ENCODE peak calls at places on chromosomes 2 and 18, in seven cellular contexts. C is HepG2, F is upper lobe of right lung, M is K562, Z is fibroblast of lung, S is HCT116, T is heart left ventricle. B is an unnamed sample. For H3K4me1, the result is how much of the 10 kb centered on the place peaks cover.

GRCh38 chr2:145593991-145594702 is 1074.2 kb upstream of the ZEB2 start:
- DNase-seq in T (peak), Z (peak), F (no peak), M (peak), C (no peak), S (no peak), B (no peak)

GRCh38 chr2:215378045-215378444 is 57.8 kb downstream of the FN1 start:
- DNase-seq in M (no peak), Z (no peak), C (no peak), T (no peak), S (no peak), F (no peak), B (no peak)

GRCh38 chr2:217743980-217744761 is 258.6 kb downstream of the TNS1 start:
- DNase-seq in M (no peak), Z (peak), S (no peak), T (peak), F (no peak), C (no peak), B (no peak)

GRCh38 chr2:164314148-164314547 is 307.1 kb downstream of the GRB14 start:
- DNase-seq in T (no peak), M (no peak), C (no peak), S (no peak), Z (peak), F (no peak), B (no peak)

GRCh38 chr2:233447506-233448219 is 93.4 kb downstream of the DGKD start:
- DNase-seq in F (peak), Z (no peak), C (no peak), M (no peak), S (no peak), T (no peak), B (peak)

GRCh38 chr2:58923869-58924268 is 682.7 kb upstream of the FANCL start:
- DNase-seq in Z (peak), C (no peak), T (no peak), S (no peak), M (no peak), F (no peak), B (no peak)

GRCh38 chr18:32542221-32542798 is 71.6 kb upstream of the GAREM1 start:
- DNase-seq in S (no peak), Z (peak), M (no peak), F (no peak), C (no peak), T (no peak), B (no peak)

GRCh38 chr18:5237083-5237722 is 40.1 kb upstream of the AKAIN1 start:
- DNase-seq in C (peak), F (no peak), S (no peak), T (no peak), Z (peak), M (peak), B (no peak)

GRCh38 chr2:225137971-225138370 is 95.7 kb upstream of the DOCK10 start:
- DNase-seq in C (no peak), S (no peak), M (no peak), F (no peak), Z (peak), T (no peak), B (no peak)

GRCh38 chr2:98909381-98910211 is 26.4 kb downstream of the CRACDL start:
- DNase-seq in T (peak), M (no peak), F (peak), C (peak), Z (peak), S (no peak), B (peak)

GRCh38 chr2:178553047-178553446 is 72.8 kb downstream of the PLEKHA3 start:
- DNase-seq in Z (peak), M (no peak), S (no peak), C (no peak), T (no peak), F (no peak), B (no peak)

GRCh38 chr2:236557894-236558532 is 11.6 kb upstream of the ACKR3 start:
- DNase-seq in F (no peak), Z (no peak), C (no peak), M (no peak), S (no peak), T (no peak), B (no peak)

GRCh38 chr18:36389027-36389426 is 91.5 kb downstream of the FHOD3 start:
- DNase-seq in S (no peak), F (no peak), C (no peak), M (no peak), T (no peak), Z (no peak), B (no peak)

GRCh38 chr18:68874361-68874760 is 76.5 kb downstream of the CCDC102B start:
- DNase-seq in F (no peak), Z (peak), T (no peak), M (no peak), C (no peak), S (no peak), B (no peak)

GRCh38 chr2:148299616-148300015 is 278.7 kb downstream of the MBD5 start:
- DNase-seq in T (no peak), M (no peak), F (no peak), Z (no peak), S (no peak), C (no peak), B (no peak)

GRCh38 chr2:234146087-234146826 is 95.8 kb downstream of the SPP2 start:
- DNase-seq in T (no peak), C (no peak), Z (peak), F (no peak), S (no peak), M (no peak), B (no peak)

GRCh38 chr18:4510709-4511108 is 55.6 kb upstream of the DLGAP1 start:
- DNase-seq in M (no peak), F (no peak), C (no peak), S (no peak), Z (peak), T (no peak), B (no peak)

GRCh38 chr18:35470440-35470839 is 27.3 kb downstream of the INO80C start:
- DNase-seq in F (no peak), C (no peak), M (no peak), S (no peak), T (no peak), Z (peak), B (no peak)

GRCh38 chr2:202169826-202170424 is 68.5 kb downstream of the SUMO1 start:
- DNase-seq in C (no peak), T (no peak), S (no peak), F (no peak), Z (no peak), M (no peak), B (no peak)
- H3K4me3 ChIP-seq in C (no peak), T (no peak), S (no peak), F (no peak), Z (no peak), M (no peak), B (no peak)

DNA sequence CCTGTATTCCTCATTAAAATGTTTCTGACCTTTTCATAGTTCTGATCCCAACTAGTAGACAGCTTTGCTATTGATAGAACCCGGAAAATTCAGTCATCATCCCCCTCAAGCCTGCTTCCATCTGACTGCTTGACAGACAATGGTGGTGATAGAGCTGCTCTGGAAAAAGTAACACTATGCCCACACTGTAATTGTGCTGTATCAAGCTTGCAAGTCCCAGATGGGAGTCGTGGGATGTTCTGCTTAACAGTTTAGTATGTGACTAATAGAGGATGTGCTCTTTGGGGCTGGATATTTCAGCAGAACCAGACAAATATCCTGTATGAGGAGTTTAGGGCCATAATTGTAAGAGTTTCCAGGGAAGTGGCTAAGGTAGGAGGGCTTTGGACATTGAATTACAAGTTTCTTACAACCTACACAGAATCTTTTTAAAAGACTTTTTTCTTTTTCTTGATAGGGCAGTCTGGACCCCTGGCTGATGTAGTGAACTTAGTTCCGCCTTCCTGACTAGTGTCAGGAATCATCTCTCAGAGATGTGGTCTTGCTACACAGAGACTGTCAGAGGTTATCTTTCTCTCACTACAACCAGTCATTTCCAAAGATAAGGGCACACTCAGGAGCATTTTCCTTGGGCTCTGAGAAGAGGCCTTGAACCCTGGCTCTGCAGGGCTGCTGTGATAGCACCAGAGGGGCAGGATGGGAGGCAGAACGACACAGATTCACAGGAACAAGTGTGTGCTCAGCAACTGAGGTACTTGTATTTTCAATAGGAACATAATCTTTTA is 158.0 kb upstream of the RBMS1 start:
- DNase-seq in S (no peak), T (no peak), Z (peak), C (no peak), F (no peak), M (no peak), B (no peak)
- H3K4me1 ChIP-seq in S (under half), T (under half), Z (under half), C (under half), F (under half), M (under half), B (under half)

DNA sequence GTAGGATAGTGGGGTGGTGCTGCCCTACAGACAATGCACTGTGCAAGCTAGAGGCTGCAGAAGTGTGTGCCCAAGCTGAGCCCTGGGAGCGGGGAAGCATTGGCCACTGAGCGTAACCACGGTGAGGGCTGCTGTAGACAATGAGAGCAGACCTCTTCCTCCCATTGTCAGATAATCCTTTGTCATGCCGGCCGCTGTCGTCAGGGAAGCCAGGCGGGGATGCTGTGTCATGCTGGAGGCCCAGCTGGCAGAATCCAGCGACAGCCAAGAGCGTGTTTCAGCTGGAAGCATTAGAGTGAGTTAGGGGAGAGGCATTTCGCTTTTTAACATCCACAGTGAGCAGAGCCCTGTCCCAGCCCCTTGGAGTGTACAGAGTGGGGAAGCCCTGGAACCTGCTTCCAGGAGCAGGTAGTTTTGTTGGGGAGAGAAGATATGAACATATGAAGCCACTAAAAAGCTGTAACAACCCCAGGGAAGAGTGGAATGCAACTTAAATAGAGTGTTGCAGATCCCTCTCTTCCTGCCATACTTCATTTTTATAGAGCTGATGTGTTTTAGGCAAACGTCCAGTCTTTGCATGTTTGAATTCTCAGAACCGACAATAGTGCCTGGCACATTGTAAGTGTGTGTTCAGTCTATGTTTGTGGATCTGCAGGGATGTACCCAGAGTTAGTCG is 7.0 kb downstream of the CTIF start:
- DNase-seq in C (no peak), F (peak), Z (peak), M (peak), T (peak), S (no peak), B (peak)
- H3K4me3 ChIP-seq in C (no peak), F (no peak), Z (peak), M (no peak), T (no peak), S (no peak), B (no peak)

GRCh38 chr2:12617366-12617765 is 99.4 kb upstream of the TRIB2 start:
- DNase-seq in T (no peak), F (no peak), C (no peak), M (no peak), Z (no peak), S (no peak), B (no peak)

GRCh38 chr2:12618576-12618975 is 98.2 kb upstream of the TRIB2 start:
- DNase-seq in F (no peak), S (no peak), T (no peak), M (no peak), Z (peak), C (no peak), B (no peak)

GRCh38 chr2:12619975-12620374 is 96.8 kb upstream of the TRIB2 start:
- DNase-seq in C (no peak), T (no peak), Z (peak), M (no peak), F (no peak), S (no peak), B (no peak)

GRCh38 chr2:12617853-12618252 is 98.9 kb upstream of the TRIB2 start:
- DNase-seq in T (no peak), Z (no peak), C (no peak), M (no peak), S (no peak), F (no peak), B (no peak)

DNA sequence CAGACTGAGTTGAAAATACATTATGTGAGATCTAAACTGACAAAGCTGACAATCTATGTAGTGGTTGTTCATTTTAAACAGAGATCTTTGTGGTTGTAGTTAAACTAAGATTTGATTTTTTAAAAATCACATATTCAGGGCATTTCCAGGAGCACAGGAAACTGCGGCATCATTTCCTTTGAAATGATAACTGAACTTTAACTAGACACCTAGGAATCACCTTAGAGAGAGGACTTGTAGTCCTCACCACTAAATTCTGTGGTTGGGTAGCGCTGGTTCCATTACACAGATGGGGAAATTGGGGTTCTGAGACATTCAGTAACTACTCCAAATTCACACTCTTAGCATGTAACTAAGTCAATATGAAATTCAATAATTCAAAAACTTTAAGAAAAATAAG is 96.0 kb upstream of the TRIB2 start:
- DNase-seq in Z (no peak), C (no peak), M (no peak), T (no peak), F (no peak), S (no peak), B (no peak)
- H3K4me1 ChIP-seq in Z (under half), C (under half), M (under half), T (under half), F (under half), S (under half), B (under half)

GRCh38 chr2:100317634-100318033 is 4.7 kb downstream of the LONRF2 start:
- DNase-seq in C (no peak), Z (peak), T (no peak), F (no peak), M (no peak), S (no peak), B (no peak)

GRCh38 chr2:100320547-100321180 is 1.6 kb downstream of the LONRF2 start:
- DNase-seq in T (no peak), M (no peak), Z (no peak), F (no peak), S (no peak), C (no peak), B (no peak)

GRCh38 chr2:100321881-100322820 is at the start of gene LONRF2:
- DNase-seq in Z (no peak), M (peak), S (no peak), F (peak), T (peak), C (no peak), B (peak)

DNA sequence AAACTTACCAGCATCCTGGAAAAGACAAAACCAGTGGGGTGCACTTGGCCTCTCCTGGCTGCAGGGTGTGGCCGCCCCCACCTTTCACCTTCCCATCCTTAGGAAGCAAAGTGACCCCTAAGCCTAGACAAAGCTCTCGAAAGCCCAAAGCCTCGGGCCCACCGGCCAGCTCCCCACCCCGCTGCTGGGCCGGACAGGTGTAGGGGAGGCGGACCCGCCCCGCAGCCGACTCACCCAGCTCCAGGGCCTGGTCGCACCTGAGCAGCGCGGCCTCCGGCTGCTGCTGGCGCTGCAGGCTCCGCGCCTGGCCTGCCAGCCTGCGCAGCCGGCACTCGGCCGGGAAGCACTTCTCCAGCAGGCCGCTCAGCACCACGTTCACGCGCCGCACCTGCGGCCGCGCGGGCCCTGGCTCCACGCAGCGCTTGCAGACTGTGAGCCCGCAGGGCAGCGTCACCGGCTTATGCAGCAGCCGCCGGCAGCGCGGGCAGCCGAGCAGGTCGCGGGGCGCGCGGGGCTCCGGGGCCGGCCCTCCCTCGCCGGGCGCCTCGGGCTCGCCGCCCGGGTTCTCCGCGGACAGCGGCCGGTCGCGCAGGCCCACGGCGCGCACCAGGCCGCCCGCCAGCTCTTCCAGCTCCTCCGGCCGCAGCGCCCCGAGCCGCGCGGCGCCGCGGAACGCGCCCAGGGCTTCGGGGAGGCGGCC is 970 bp downstream of the LONRF2 start:
- DNase-seq in F (peak), S (no peak), M (peak), Z (peak), T (peak), C (no peak), B (peak)
- H3K4me3 ChIP-seq in F (peak), S (no peak), M (peak), Z (peak), T (peak), C (no peak), B (peak)

DNA sequence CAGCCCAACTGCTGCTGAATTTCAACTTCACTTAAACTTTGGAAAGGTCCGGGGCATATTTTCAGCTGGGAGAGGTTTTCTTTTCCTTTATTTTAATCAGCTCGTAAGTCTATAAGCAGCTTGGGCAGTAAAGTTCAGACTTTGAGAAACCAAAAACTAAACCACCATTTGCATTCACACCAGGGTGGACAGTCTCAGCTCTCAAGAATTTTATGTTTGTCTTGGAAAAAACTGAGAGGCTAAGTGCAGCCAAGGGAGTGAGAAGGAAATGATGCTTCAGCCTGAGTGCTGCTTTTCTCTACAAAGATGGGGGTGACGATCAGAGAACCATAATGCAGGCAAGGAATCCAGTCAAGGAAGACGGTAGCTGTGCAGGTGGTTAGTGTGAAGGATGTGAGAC is 30.2 kb downstream of the MCFD2 start:
- DNase-seq in Z (peak), M (no peak), S (no peak), T (no peak), F (no peak), C (no peak), B (no peak)
- H3K4me1 ChIP-seq in Z (under half), M (under half), S (under half), T (under half), F (under half), C (under half), B (under half)

GRCh38 chr2:46568212-46569009 is 89.0 kb downstream of the TMEM247 start:
- DNase-seq in T (no peak), M (no peak), C (no peak), S (no peak), F (no peak), Z (no peak), B (no peak)

GRCh38 chr2:46570396-46570795 is 91.0 kb downstream of the TMEM247 start:
- DNase-seq in S (no peak), F (no peak), T (no peak), Z (no peak), M (no peak), C (no peak), B (no peak)

GRCh38 chr2:46569766-46570165 is 90.4 kb downstream of the TMEM247 start:
- DNase-seq in M (no peak), S (no peak), F (no peak), Z (no peak), C (no peak), T (no peak), B (no peak)

GRCh38 chr2:46565364-46565763 is 86.0 kb downstream of the TMEM247 start:
- DNase-seq in C (no peak), F (no peak), S (no peak), Z (no peak), T (no peak), M (no peak), B (no peak)

DNA sequence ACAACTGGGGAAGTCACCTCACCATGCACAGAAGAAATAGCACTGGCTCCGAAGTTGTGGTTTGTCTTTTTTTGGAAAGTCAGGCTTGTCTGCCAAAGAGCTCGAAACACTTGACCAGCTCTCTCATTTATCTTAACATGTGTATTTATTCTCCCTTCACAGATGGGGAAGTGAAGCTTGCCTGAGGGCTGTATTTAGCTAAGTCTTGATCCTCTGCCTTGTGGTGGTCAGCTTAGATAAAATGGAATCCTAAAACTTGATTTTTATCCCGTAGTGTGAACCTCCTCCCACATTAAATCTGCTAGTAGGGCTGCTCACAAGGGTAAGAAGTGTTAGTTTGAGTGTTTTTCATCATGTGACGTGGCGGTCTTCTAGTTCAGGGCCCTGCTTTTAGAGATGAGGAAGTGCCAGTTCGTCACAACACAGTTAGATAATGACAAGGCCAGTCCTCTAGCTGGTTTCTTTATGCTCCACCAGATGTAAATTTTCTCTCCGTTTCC is 89.7 kb downstream of the TMEM247 start:
- DNase-seq in Z (peak), F (no peak), M (no peak), S (no peak), T (no peak), C (no peak), B (no peak)
- H3K4me3 ChIP-seq in Z (no peak), F (no peak), M (no peak), S (no peak), T (peak), C (no peak), B (no peak)